ENCODE peak calls at places on chromosomes 16 and 17, in nine cellular contexts. N is activated CD8-positive, alpha-beta memory T cell treated with anti-CD3 and anti-CD28 coated beads, Interleukin-2, amount 50 U/mL, for 48 hours; I is activated effector memory CD4-positive, alpha-beta T cell treated with Interleukin-2 at 50 U/mL for 16 hours; C is posterior vena cava; R is activated CD8-positive, alpha-beta T cell treated with anti-CD3 and anti-CD28 coated beads, Interleukin-2, amount 10 ng/mL, durations not matched to agents 7 days and 5 days; P is MG63; A is foreskin keratinocyte; F is activated naive CD4-positive, alpha-beta T cell treated with Interleukin-2 at 50 U/mL for 16 hours; Q is bronchial epithelial cell. D is an unnamed sample.

GRCh38 chr16:29920690-29921371 is 5.2 kb downstream of the KCTD13 start:
- DNase-seq in R (no peak), C (no peak), A (no peak), Q (no peak), I (no peak), P (no peak), F (no peak), N (no peak), D (no peak)

GRCh38 chr17:2694381-2695242 is 17.0 kb downstream of the CLUH start:
- DNase-seq in A (no peak), I (no peak), Q (no peak), C (peak; percentile 73), P (no peak), F (no peak), N (no peak), R (no peak), D (no peak)

GRCh38 chr16:75804368-75804767 is 78.1 kb upstream of the CPHXL start:
- DNase-seq in F (no peak), R (no peak), N (no peak), I (no peak), C (no peak), Q (no peak), A (no peak), P (no peak), D (no peak)

GRCh38 chr16:17983847-17984639 is 352.5 kb downstream of the NPIPA8 start:
- DNase-seq in P (no peak), N (no peak), F (no peak), C (no peak), A (no peak), R (no peak), Q (no peak), I (no peak), D (no peak)

GRCh38 chr16:4667203-4667983 is 26.0 kb upstream of the NUDT16L1 start:
- DNase-seq in R (no peak), P (no peak), F (no peak), N (no peak), I (no peak), C (no peak), A (no peak), Q (no peak), D (no peak)

GRCh38 chr17:42428141-42428944 is 5.3 kb upstream of the CAVIN1 start:
- DNase-seq in R (peak; percentile 58), N (no peak), I (no peak), F (peak; percentile 40), A (peak; percentile 99), C (peak; percentile 81), P (peak; percentile 83), Q (peak; percentile 99), D (peak; percentile 86)

GRCh38 chr16:69049146-69049545 is 56.3 kb upstream of the HAS3 start:
- DNase-seq in C (no peak), N (no peak), P (no peak), I (no peak), F (no peak), R (no peak), Q (peak; percentile 36), A (peak; percentile 44), D (no peak)

GRCh38 chr17:30366536-30366935 is 12.2 kb upstream of the CPD start:
- DNase-seq in R (no peak), N (no peak), I (no peak), C (no peak), P (no peak), F (no peak), Q (no peak), A (no peak), D (no peak)

GRCh38 chr16:1057252-1057932 is 15.2 kb upstream of the SSTR5 start:
- DNase-seq in A (no peak), Q (no peak), I (peak; percentile 45), P (peak; percentile 41), F (peak; percentile 72), R (peak; percentile 61), N (peak; percentile 95), C (no peak), D (no peak)

GRCh38 chr16:68664297-68664696 is 19.2 kb downstream of the CDH3 start:
- DNase-seq in P (no peak), N (no peak), A (peak; percentile 33), Q (peak; percentile 73), R (no peak), C (no peak), F (no peak), I (no peak), D (no peak)

GRCh38 chr16:57384248-57385070 is 12.2 kb downstream of the CX3CL1 start:
- DNase-seq in C (no peak), Q (no peak), R (no peak), N (no peak), I (no peak), A (no peak), P (no peak), F (no peak), D (no peak)